ENCODE peak calls at places on chromosomes 1 and 21, in seven cellular contexts. U is spleen, X is endodermal cell, E is astrocyte of the spinal cord, Y is GM13977, R is lower lobe of right lung, A is lower leg skin. Q is an unnamed sample.

GRCh38 chr1:80987106-80987505 is 813.6 kb upstream of the ADGRL2 start:
- DNase-seq in U (no peak), X (no peak), E (no peak), Y (no peak), R (no peak), A (no peak), Q (no peak)

GRCh38 chr1:89552481-89553194 is 28.0 kb downstream of the LRRC8B start:
- DNase-seq in U (no peak), X (no peak), E (no peak), Y (peak), R (no peak), A (no peak), Q (no peak)

GRCh38 chr21:45293214-45293725 is 5.6 kb upstream of the POFUT2 start:
- DNase-seq in U (no peak), X (peak), E (no peak), Y (no peak), R (peak), A (no peak), Q (no peak)

GRCh38 chr1:25998075-25998761 is 355 bp upstream of the PAFAH2 start:
- DNase-seq in U (peak), X (peak), E (peak), Y (peak), R (peak), A (peak), Q (peak)

GRCh38 chr1:88514544-88514943 is 169.5 kb upstream of the PKN2 start:
- DNase-seq in U (no peak), X (no peak), E (no peak), Y (no peak), R (no peak), A (no peak), Q (no peak)

GRCh38 chr1:57363643-57364042 is 60.2 kb downstream of the DAB1 start:
- DNase-seq in U (no peak), X (no peak), E (no peak), Y (no peak), R (no peak), A (no peak), Q (no peak)

GRCh38 chr1:101338714-101339430 is 102.1 kb downstream of the S1PR1 start:
- DNase-seq in U (no peak), X (no peak), E (no peak), Y (no peak), R (no peak), A (no peak), Q (no peak)

GRCh38 chr1:26597629-26598039 is 68.1 kb downstream of the RPS6KA1 start:
- DNase-seq in U (no peak), X (no peak), E (peak), Y (peak), R (no peak), A (no peak), Q (no peak)

GRCh38 chr21:18449586-18449985 is 46.0 kb upstream of the TMPRSS15 start:
- DNase-seq in U (no peak), X (no peak), E (peak), Y (no peak), R (no peak), A (no peak), Q (no peak)

GRCh38 chr21:39676054-39676771 is 63.5 kb downstream of the B3GALT5 start:
- DNase-seq in U (no peak), X (no peak), E (peak), Y (no peak), R (no peak), A (no peak), Q (no peak)

GRCh38 chr1:57164584-57164983 is 198.8 kb upstream of the C8B start:
- DNase-seq in U (no peak), X (no peak), E (no peak), Y (no peak), R (no peak), A (no peak), Q (no peak)

GRCh38 chr1:172824199-172824598 is 165.3 kb downstream of the FASLG start:
- DNase-seq in U (no peak), X (no peak), E (peak), Y (no peak), R (no peak), A (no peak), Q (no peak)

GRCh38 chr1:43346636-43347035 is 9.0 kb downstream of the MPL start:
- DNase-seq in U (no peak), X (peak), E (no peak), Y (no peak), R (no peak), A (no peak), Q (no peak)

GRCh38 chr1:9399510-9400424 is 107.1 kb downstream of the SPSB1 start:
- DNase-seq in U (no peak), X (peak), E (peak), Y (no peak), R (no peak), A (no peak), Q (no peak)

GRCh38 chr1:9400425-9401079 is 107.9 kb downstream of the SPSB1 start:
- DNase-seq in U (no peak), X (peak), E (peak), Y (no peak), R (no peak), A (no peak), Q (no peak)

GRCh38 chr1:9402256-9402616 is 109.5 kb downstream of the SPSB1 start:
- DNase-seq in U (no peak), X (no peak), E (peak), Y (no peak), R (no peak), A (no peak), Q (no peak)

GRCh38 chr1:9402717-9403116 is 110.0 kb downstream of the SPSB1 start:
- DNase-seq in U (no peak), X (no peak), E (no peak), Y (no peak), R (no peak), A (no peak), Q (no peak)

DNA sequence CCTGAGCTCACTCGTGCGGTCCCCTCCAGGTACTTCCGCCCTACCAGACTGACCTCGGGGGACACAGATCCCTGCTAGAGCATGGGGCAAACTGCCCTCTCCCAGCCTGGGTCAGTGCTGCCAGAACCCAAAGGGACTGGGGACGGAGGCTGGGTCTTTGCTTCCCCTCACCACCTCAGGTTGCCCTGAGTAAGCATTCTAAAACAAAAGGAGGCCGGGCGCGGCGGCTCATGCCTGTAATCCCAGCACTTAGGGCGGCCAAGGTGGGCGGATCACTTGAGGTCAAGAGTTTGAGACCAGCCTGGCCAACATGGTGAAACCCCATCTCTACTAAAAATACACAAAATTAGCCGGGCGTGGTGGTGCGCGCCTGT is 108.4 kb downstream of the SPSB1 start:
- DNase-seq in U (no peak), X (no peak), E (no peak), Y (no peak), R (no peak), A (no peak), Q (no peak)
- TF ChIP-seq CTCF in U (no peak), X (no peak), E (no peak), Y (no peak), R (no peak), A (no peak), Q (no peak)

GRCh38 chr1:52973843-52974242 is 46.8 kb downstream of the SCP2 start:
- DNase-seq in U (no peak), X (no peak), E (no peak), Y (no peak), R (no peak), A (no peak), Q (no peak)

GRCh38 chr1:52967666-52968065 is 40.6 kb downstream of the SCP2 start:
- DNase-seq in U (no peak), X (no peak), E (no peak), Y (no peak), R (no peak), A (no peak), Q (no peak)

GRCh38 chr1:52970149-52970548 is 43.1 kb downstream of the SCP2 start:
- DNase-seq in U (no peak), X (peak), E (peak), Y (no peak), R (no peak), A (no peak), Q (no peak)
- TF ChIP-seq CTCF in U (no peak), X (peak), E (peak), Y (peak), R (no peak), A (no peak), Q (no peak)

GRCh38 chr1:10471411-10472219 is 714 bp downstream of the DFFA start:
- DNase-seq in U (peak), X (no peak), E (no peak), Y (no peak), R (no peak), A (no peak), Q (no peak)

GRCh38 chr1:10475510-10475909 is 760 bp downstream of the PEX14 start:
- DNase-seq in U (no peak), X (no peak), E (no peak), Y (no peak), R (no peak), A (no peak), Q (no peak)

GRCh38 chr1:10472220-10473144 is at the start of gene DFFA:
- DNase-seq in U (peak), X (peak), E (peak), Y (peak), R (peak), A (peak), Q (peak)

GRCh38 chr1:10474613-10475507 is at the start of gene PEX14:
- DNase-seq in U (peak), X (peak), E (peak), Y (peak), R (peak), A (peak), Q (peak)

GRCh38 chr1:10473145-10473765 is 926 bp upstream of the DFFA start:
- DNase-seq in U (no peak), X (no peak), E (no peak), Y (no peak), R (no peak), A (no peak), Q (no peak)
- TF ChIP-seq CTCF in U (no peak), X (no peak), E (no peak), Y (no peak), R (no peak), A (no peak), Q (no peak)

GRCh38 chr21:33386222-33386784 is 16.9 kb upstream of the IFNGR2 start:
- DNase-seq in U (no peak), X (peak), E (no peak), Y (no peak), R (no peak), A (no peak), Q (no peak)
- TF ChIP-seq CTCF in U (no peak), X (peak), E (peak), Y (peak), R (peak), A (no peak), Q (peak)

GRCh38 chr1:19311931-19312781 is at the start of the genes AKR7A2 and SLC66A1:
- DNase-seq in U (peak), X (peak), E (peak), Y (peak), R (peak), A (peak), Q (peak)
- TF ChIP-seq CTCF in U (no peak), X (no peak), E (no peak), Y (no peak), R (no peak), A (no peak), Q (no peak)

GRCh38 chr1:68481041-68481440 is 15.8 kb downstream of the DEPDC1 start:
- DNase-seq in U (no peak), X (no peak), E (no peak), Y (no peak), R (no peak), A (no peak), Q (no peak)

GRCh38 chr1:68490046-68490651 is 6.7 kb downstream of the DEPDC1 start:
- DNase-seq in U (no peak), X (no peak), E (no peak), Y (no peak), R (no peak), A (no peak), Q (no peak)

GRCh38 chr1:68484618-68485017 is 12.3 kb downstream of the DEPDC1 start:
- DNase-seq in U (no peak), X (no peak), E (no peak), Y (no peak), R (no peak), A (no peak), Q (no peak)

GRCh38 chr1:68485431-68486022 is 11.4 kb downstream of the DEPDC1 start:
- DNase-seq in U (no peak), X (no peak), E (no peak), Y (no peak), R (no peak), A (no peak), Q (no peak)
- TF ChIP-seq CTCF in U (no peak), X (no peak), E (no peak), Y (no peak), R (no peak), A (no peak), Q (no peak)

Q was measured in CD14-positive monocyte.